ENCODE peak calls at places on chromosomes 1 and 21, in nine cellular contexts. One of them, this sample, is unnamed.
A peak's percentile ranks its signal among the peaks of the same experiment; 100 is the strongest.

GRCh38 chr1:70384542-70384941 is 26.5 kb upstream of the CTH start:
- DNase-seq in right lobe of liver: no peak
- DNase-seq in transverse colon: no peak
- DNase-seq in adrenal gland: no peak
- DNase-seq in heart left ventricle: no peak
- DNase-seq in sigmoid colon: no peak
- DNase-seq in ovary: no peak
- DNase-seq in IMR-90: no peak
- DNase-seq in A549: no peak
- DNase-seq in this sample: no peak

GRCh38 chr1:65393345-65393744 is 27.1 kb upstream of the LEPR start:
- DNase-seq in right lobe of liver: no peak
- DNase-seq in transverse colon: no peak
- DNase-seq in adrenal gland: no peak
- DNase-seq in heart left ventricle: no peak
- DNase-seq in sigmoid colon: no peak
- DNase-seq in ovary: no peak
- DNase-seq in IMR-90: peak; percentile 34
- DNase-seq in A549: no peak
- DNase-seq in this sample: no peak

GRCh38 chr1:32255072-32256071 is 4.3 kb downstream of the LCK start:
- DNase-seq in right lobe of liver: no peak
- DNase-seq in transverse colon: no peak
- DNase-seq in adrenal gland: no peak
- DNase-seq in heart left ventricle: no peak
- DNase-seq in sigmoid colon: no peak
- DNase-seq in ovary: no peak
- DNase-seq in IMR-90: no peak
- DNase-seq in A549: no peak
- DNase-seq in this sample: no peak

GRCh38 chr1:184684285-184685077 is 70.2 kb downstream of the EDEM3 start:
- DNase-seq in right lobe of liver: no peak
- DNase-seq in transverse colon: peak; percentile 14
- DNase-seq in adrenal gland: peak; percentile 40
- DNase-seq in heart left ventricle: peak; percentile 50
- DNase-seq in sigmoid colon: no peak
- DNase-seq in ovary: no peak
- DNase-seq in IMR-90: no peak
- DNase-seq in A549: no peak
- DNase-seq in this sample: peak; percentile 52

GRCh38 chr1:81463889-81464288 is 336.8 kb upstream of the ADGRL2 start:
- DNase-seq in right lobe of liver: no peak
- DNase-seq in transverse colon: no peak
- DNase-seq in adrenal gland: no peak
- DNase-seq in heart left ventricle: no peak
- DNase-seq in sigmoid colon: no peak
- DNase-seq in ovary: no peak
- DNase-seq in IMR-90: no peak
- DNase-seq in A549: no peak
- DNase-seq in this sample: no peak

GRCh38 chr1:242522304-242522945 is 2.1 kb downstream of the PLD5 start:
- DNase-seq in right lobe of liver: no peak
- DNase-seq in transverse colon: no peak
- DNase-seq in adrenal gland: no peak
- DNase-seq in heart left ventricle: no peak
- DNase-seq in sigmoid colon: no peak
- DNase-seq in ovary: no peak
- DNase-seq in IMR-90: no peak
- DNase-seq in A549: no peak
- DNase-seq in this sample: no peak

GRCh38 chr21:17925900-17926299 is 106.7 kb upstream of the C21orf91 start:
- DNase-seq in right lobe of liver: no peak
- DNase-seq in transverse colon: no peak
- DNase-seq in adrenal gland: peak; percentile 20
- DNase-seq in heart left ventricle: no peak
- DNase-seq in sigmoid colon: no peak
- DNase-seq in ovary: no peak
- DNase-seq in IMR-90: peak; percentile 24
- DNase-seq in A549: no peak
- DNase-seq in this sample: no peak

GRCh38 chr1:50474859-50475809 is 51.9 kb upstream of the DMRTA2 start:
- DNase-seq in right lobe of liver: no peak
- DNase-seq in transverse colon: no peak
- DNase-seq in adrenal gland: no peak
- DNase-seq in heart left ventricle: no peak
- DNase-seq in sigmoid colon: no peak
- DNase-seq in ovary: no peak
- DNase-seq in IMR-90: peak; percentile 49
- DNase-seq in A549: peak; percentile 2
- DNase-seq in this sample: no peak

GRCh38 chr1:167789501-167789900 is 67.7 kb downstream of the MPZL1 start:
- DNase-seq in right lobe of liver: no peak
- DNase-seq in transverse colon: no peak
- DNase-seq in adrenal gland: no peak
- DNase-seq in heart left ventricle: no peak
- DNase-seq in sigmoid colon: no peak
- DNase-seq in ovary: no peak
- DNase-seq in IMR-90: peak; percentile 56
- DNase-seq in A549: no peak
- DNase-seq in this sample: no peak

GRCh38 chr21:42570841-42571387 is 57.3 kb downstream of the SLC37A1 start:
- DNase-seq in right lobe of liver: peak; percentile 49
- DNase-seq in transverse colon: peak; percentile 8
- DNase-seq in adrenal gland: peak; percentile 10
- DNase-seq in heart left ventricle: peak; percentile 25
- DNase-seq in sigmoid colon: peak; percentile 55
- DNase-seq in ovary: no peak
- DNase-seq in IMR-90: no peak
- DNase-seq in A549: no peak
- DNase-seq in this sample: peak; percentile 20

DNA sequence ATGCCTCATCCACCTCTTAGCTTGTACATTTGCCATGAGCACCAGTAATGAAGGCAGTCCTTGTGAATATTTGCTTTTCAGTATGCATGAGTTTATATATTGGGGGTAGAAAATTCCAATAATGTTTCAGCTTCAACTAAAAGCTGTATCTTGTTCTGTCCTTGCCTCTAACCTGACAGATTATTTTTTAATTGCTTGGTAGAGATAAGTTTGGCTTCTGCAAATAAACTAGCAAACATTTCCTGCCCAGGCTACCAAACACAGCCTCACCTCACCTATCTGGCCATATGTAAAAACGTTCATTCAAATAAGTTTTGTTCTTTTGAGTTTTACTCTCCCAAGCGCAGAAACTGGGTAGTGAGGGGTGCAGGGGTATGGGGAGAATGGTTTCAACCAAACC is 75.6 kb upstream of the HOOK1 start:
- DNase-seq in right lobe of liver: no peak
- DNase-seq in transverse colon: no peak
- DNase-seq in adrenal gland: no peak
- DNase-seq in heart left ventricle: no peak
- DNase-seq in sigmoid colon: no peak
- DNase-seq in ovary: no peak
- DNase-seq in IMR-90: no peak
- DNase-seq in A549: no peak
- DNase-seq in this sample: no peak
- TF ChIP-seq POLR2A in right lobe of liver: no peak
- TF ChIP-seq POLR2A in transverse colon: no peak
- TF ChIP-seq POLR2A in adrenal gland: no peak
- TF ChIP-seq POLR2A in heart left ventricle: no peak
- TF ChIP-seq POLR2A in sigmoid colon: no peak
- TF ChIP-seq POLR2A in ovary: no peak
- TF ChIP-seq POLR2A in IMR-90: no peak
- TF ChIP-seq POLR2A in A549: no peak
- TF ChIP-seq POLR2A in this sample: no peak

DNA sequence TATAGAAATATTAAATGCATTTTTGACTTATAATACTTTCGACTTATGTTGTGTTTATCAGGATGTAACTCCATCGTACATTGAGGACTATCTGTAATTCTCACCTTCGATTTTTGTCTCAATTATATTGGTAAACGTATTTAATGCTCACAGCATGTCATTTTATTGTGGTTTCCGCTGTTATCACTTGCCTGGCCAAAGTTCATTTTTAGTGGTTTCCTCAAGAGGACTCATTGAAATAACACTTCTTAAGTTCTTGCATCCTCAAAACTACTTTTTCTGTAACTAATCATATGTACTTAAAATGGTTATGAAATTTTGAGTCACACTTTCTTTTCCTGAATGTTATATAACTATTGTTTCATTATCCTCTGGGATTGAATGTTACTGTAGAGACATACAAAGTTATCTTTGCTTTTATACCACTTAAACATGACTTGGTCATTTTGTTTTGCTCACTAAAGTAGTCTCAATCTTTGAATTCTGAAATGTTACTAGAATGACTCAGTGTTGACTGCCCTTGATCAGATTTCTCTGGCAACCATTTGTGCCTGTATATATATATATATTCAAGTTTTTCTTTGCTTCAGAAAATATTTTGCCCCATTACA is 289.6 kb upstream of the PROX1 start:
- DNase-seq in right lobe of liver: no peak
- DNase-seq in transverse colon: no peak
- DNase-seq in adrenal gland: no peak
- DNase-seq in heart left ventricle: no peak
- DNase-seq in sigmoid colon: no peak
- DNase-seq in ovary: no peak
- DNase-seq in IMR-90: no peak
- DNase-seq in A549: no peak
- DNase-seq in this sample: no peak
- H3K27ac ChIP-seq in right lobe of liver: no peak overlapping the region
- H3K27ac ChIP-seq in transverse colon: no peak overlapping the region
- H3K27ac ChIP-seq in adrenal gland: no peak overlapping the region
- H3K27ac ChIP-seq in heart left ventricle: no peak overlapping the region
- H3K27ac ChIP-seq in sigmoid colon: no peak overlapping the region
- H3K27ac ChIP-seq in ovary: no peak overlapping the region
- H3K27ac ChIP-seq in IMR-90: no peak overlapping the region
- H3K27ac ChIP-seq in A549: no peak overlapping the region
- H3K27ac ChIP-seq in this sample: no peak overlapping the region

GRCh38 chr1:116882866-116883265 is 26.9 kb upstream of the PTGFRN start:
- DNase-seq in right lobe of liver: no peak
- DNase-seq in transverse colon: no peak
- DNase-seq in adrenal gland: no peak
- DNase-seq in heart left ventricle: no peak
- DNase-seq in sigmoid colon: no peak
- DNase-seq in ovary: no peak
- DNase-seq in IMR-90: no peak
- DNase-seq in A549: no peak
- DNase-seq in this sample: no peak

GRCh38 chr1:116886532-116886931 is 23.2 kb upstream of the PTGFRN start:
- DNase-seq in right lobe of liver: no peak
- DNase-seq in transverse colon: no peak
- DNase-seq in adrenal gland: no peak
- DNase-seq in heart left ventricle: no peak
- DNase-seq in sigmoid colon: no peak
- DNase-seq in ovary: no peak
- DNase-seq in IMR-90: peak; percentile 18
- DNase-seq in A549: no peak
- DNase-seq in this sample: no peak

GRCh38 chr1:116891396-116892072 is 18.2 kb upstream of the PTGFRN start:
- DNase-seq in right lobe of liver: no peak
- DNase-seq in transverse colon: no peak
- DNase-seq in adrenal gland: no peak
- DNase-seq in heart left ventricle: peak; percentile 43
- DNase-seq in sigmoid colon: no peak
- DNase-seq in ovary: no peak
- DNase-seq in IMR-90: no peak
- DNase-seq in A549: no peak
- DNase-seq in this sample: no peak

GRCh38 chr1:116889417-116889816 is 20.3 kb upstream of the PTGFRN start:
- DNase-seq in right lobe of liver: no peak
- DNase-seq in transverse colon: no peak
- DNase-seq in adrenal gland: no peak
- DNase-seq in heart left ventricle: no peak
- DNase-seq in sigmoid colon: no peak
- DNase-seq in ovary: no peak
- DNase-seq in IMR-90: no peak
- DNase-seq in A549: no peak
- DNase-seq in this sample: no peak

GRCh38 chr1:116887212-116887611 is 22.5 kb upstream of the PTGFRN start:
- DNase-seq in right lobe of liver: no peak
- DNase-seq in transverse colon: no peak
- DNase-seq in adrenal gland: no peak
- DNase-seq in heart left ventricle: no peak
- DNase-seq in sigmoid colon: no peak
- DNase-seq in ovary: no peak
- DNase-seq in IMR-90: no peak
- DNase-seq in A549: no peak
- DNase-seq in this sample: no peak
- H3K4me3 ChIP-seq in right lobe of liver: no peak overlapping the region
- H3K4me3 ChIP-seq in transverse colon: no peak overlapping the region
- H3K4me3 ChIP-seq in adrenal gland: no peak overlapping the region
- H3K4me3 ChIP-seq in heart left ventricle: no peak overlapping the region
- H3K4me3 ChIP-seq in sigmoid colon: no peak overlapping the region
- H3K4me3 ChIP-seq in ovary: no peak overlapping the region
- H3K4me3 ChIP-seq in IMR-90: no peak overlapping the region
- H3K4me3 ChIP-seq in A549: no peak overlapping the region
- H3K4me3 ChIP-seq in this sample: no peak overlapping the region

GRCh38 chr1:201354151-201354900 is 23.2 kb downstream of the TNNT2 start:
- DNase-seq in right lobe of liver: peak; percentile 22
- DNase-seq in transverse colon: no peak
- DNase-seq in adrenal gland: no peak
- DNase-seq in heart left ventricle: peak; percentile 21
- DNase-seq in sigmoid colon: no peak
- DNase-seq in ovary: peak; percentile 4
- DNase-seq in IMR-90: no peak
- DNase-seq in A549: no peak
- DNase-seq in this sample: no peak
- TF ChIP-seq POLR2A in right lobe of liver: no peak
- TF ChIP-seq POLR2A in transverse colon: no peak
- TF ChIP-seq POLR2A in adrenal gland: no peak
- TF ChIP-seq POLR2A in heart left ventricle: no peak
- TF ChIP-seq POLR2A in sigmoid colon: no peak
- TF ChIP-seq POLR2A in ovary: no peak
- TF ChIP-seq POLR2A in IMR-90: no peak
- TF ChIP-seq POLR2A in A549: no peak
- TF ChIP-seq POLR2A in this sample: no peak

DNA sequence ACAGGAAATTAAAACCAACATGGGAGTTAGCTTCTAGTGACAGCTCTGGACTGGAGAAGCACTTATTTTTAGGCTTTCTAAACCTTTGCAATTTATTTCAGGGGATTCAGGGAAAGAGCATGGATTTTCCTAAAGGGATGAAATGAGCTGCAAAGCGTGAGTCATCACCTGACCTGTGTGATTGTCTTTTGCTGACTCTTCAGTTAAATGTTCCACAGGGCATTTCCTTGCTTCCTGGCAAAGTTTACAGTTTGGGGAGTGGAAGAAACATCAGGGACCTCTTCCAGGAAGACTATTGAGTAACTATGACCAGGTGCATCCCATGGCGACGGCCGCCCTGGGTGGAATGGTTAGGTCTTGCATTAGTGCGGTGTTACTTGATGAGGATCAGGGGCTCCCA is 79.4 kb upstream of the SIPA1L2 start:
- DNase-seq in right lobe of liver: no peak
- DNase-seq in transverse colon: no peak
- DNase-seq in adrenal gland: no peak
- DNase-seq in heart left ventricle: no peak
- DNase-seq in sigmoid colon: no peak
- DNase-seq in ovary: no peak
- DNase-seq in IMR-90: peak; percentile 31
- DNase-seq in A549: no peak
- DNase-seq in this sample: no peak
- H3K27ac ChIP-seq in right lobe of liver: no peak overlapping the region
- H3K27ac ChIP-seq in transverse colon: no peak overlapping the region
- H3K27ac ChIP-seq in adrenal gland: peak overlapping the region; percentile 11
- H3K27ac ChIP-seq in heart left ventricle: no peak overlapping the region
- H3K27ac ChIP-seq in sigmoid colon: no peak overlapping the region
- H3K27ac ChIP-seq in ovary: no peak overlapping the region
- H3K27ac ChIP-seq in IMR-90: no peak overlapping the region
- H3K27ac ChIP-seq in A549: no peak overlapping the region
- H3K27ac ChIP-seq in this sample: no peak overlapping the region